ENCODE peak calls at places on chromosome 7, in five cellular contexts. One of them, this sample, is unnamed.

GRCh38 chr7:104341545-104341944 is 13.1 kb downstream of the LHFPL3 start:
- DNase-seq in CD4-positive, alpha-beta T cell: no peak
- DNase-seq in suprapubic skin: no peak
- DNase-seq in CD14-positive monocyte: no peak
- DNase-seq in WERI-Rb-1: peak
- DNase-seq in this sample: no peak

GRCh38 chr7:34064511-34065158 is 159.3 kb downstream of the BMPER start:
- DNase-seq in suprapubic skin: no peak
- DNase-seq in WERI-Rb-1: no peak
- DNase-seq in CD14-positive monocyte: no peak
- DNase-seq in CD4-positive, alpha-beta T cell: no peak
- DNase-seq in this sample: no peak

GRCh38 chr7:137508437-137509175 is 165.1 kb upstream of the PTN start:
- DNase-seq in CD4-positive, alpha-beta T cell: no peak
- DNase-seq in WERI-Rb-1: no peak
- DNase-seq in suprapubic skin: no peak
- DNase-seq in CD14-positive monocyte: no peak
- DNase-seq in this sample: no peak

GRCh38 chr7:44285561-44285960 is 39.8 kb downstream of the CAMK2B start:
- DNase-seq in CD4-positive, alpha-beta T cell: no peak
- DNase-seq in suprapubic skin: no peak
- DNase-seq in CD14-positive monocyte: peak
- DNase-seq in WERI-Rb-1: peak
- DNase-seq in this sample: no peak

GRCh38 chr7:24779283-24779655 is 22.0 kb upstream of the GSDME start:
- DNase-seq in WERI-Rb-1: no peak
- DNase-seq in CD14-positive monocyte: no peak
- DNase-seq in suprapubic skin: no peak
- DNase-seq in CD4-positive, alpha-beta T cell: no peak
- DNase-seq in this sample: no peak

GRCh38 chr7:46512901-46513431 is 591.9 kb upstream of the IGFBP3 start:
- DNase-seq in WERI-Rb-1: no peak
- DNase-seq in CD4-positive, alpha-beta T cell: no peak
- DNase-seq in suprapubic skin: no peak
- DNase-seq in CD14-positive monocyte: no peak
- DNase-seq in this sample: peak

GRCh38 chr7:103150192-103150591 is 1.3 kb upstream of the NAPEPLD start:
- DNase-seq in CD4-positive, alpha-beta T cell: no peak
- DNase-seq in WERI-Rb-1: no peak
- DNase-seq in suprapubic skin: no peak
- DNase-seq in CD14-positive monocyte: no peak
- DNase-seq in this sample: peak

GRCh38 chr7:85290252-85290651 is 103.4 kb upstream of the SEMA3D start:
- DNase-seq in CD4-positive, alpha-beta T cell: no peak
- DNase-seq in CD14-positive monocyte: no peak
- DNase-seq in suprapubic skin: no peak
- DNase-seq in WERI-Rb-1: no peak
- DNase-seq in this sample: no peak

GRCh38 chr7:127107601-127108007 is 145.1 kb downstream of the GRM8 start:
- DNase-seq in WERI-Rb-1: peak
- DNase-seq in CD14-positive monocyte: no peak
- DNase-seq in CD4-positive, alpha-beta T cell: peak
- DNase-seq in suprapubic skin: no peak
- DNase-seq in this sample: peak

GRCh38 chr7:22241805-22242390 is 115.1 kb downstream of the RAPGEF5 start:
- DNase-seq in CD4-positive, alpha-beta T cell: no peak
- DNase-seq in CD14-positive monocyte: no peak
- DNase-seq in suprapubic skin: no peak
- DNase-seq in WERI-Rb-1: no peak
- DNase-seq in this sample: no peak

GRCh38 chr7:116653204-116653603 is 18.8 kb upstream of the MET start:
- DNase-seq in CD4-positive, alpha-beta T cell: no peak
- DNase-seq in suprapubic skin: no peak
- DNase-seq in CD14-positive monocyte: no peak
- DNase-seq in WERI-Rb-1: no peak
- DNase-seq in this sample: no peak

GRCh38 chr7:134574322-134574721 is 25.4 kb downstream of the AKR1B15 start:
- DNase-seq in WERI-Rb-1: no peak
- DNase-seq in suprapubic skin: no peak
- DNase-seq in CD14-positive monocyte: no peak
- DNase-seq in CD4-positive, alpha-beta T cell: no peak
- DNase-seq in this sample: no peak

GRCh38 chr7:69283421-69283820 is 314.9 kb upstream of the AUTS2 start:
- DNase-seq in CD14-positive monocyte: no peak
- DNase-seq in suprapubic skin: peak
- DNase-seq in WERI-Rb-1: peak
- DNase-seq in CD4-positive, alpha-beta T cell: no peak
- DNase-seq in this sample: no peak

GRCh38 chr7:90595341-90595800 is 750 bp upstream of the CDK14 start:
- DNase-seq in CD4-positive, alpha-beta T cell: no peak
- DNase-seq in CD14-positive monocyte: no peak
- DNase-seq in WERI-Rb-1: no peak
- DNase-seq in suprapubic skin: no peak
- DNase-seq in this sample: peak

GRCh38 chr7:103805376-103805775 is 184.1 kb downstream of the RELN start:
- DNase-seq in CD4-positive, alpha-beta T cell: no peak
- DNase-seq in suprapubic skin: no peak
- DNase-seq in CD14-positive monocyte: no peak
- DNase-seq in WERI-Rb-1: no peak
- DNase-seq in this sample: no peak

GRCh38 chr7:106768324-106768751 is 96.7 kb upstream of the PIK3CG start:
- DNase-seq in CD14-positive monocyte: no peak
- DNase-seq in suprapubic skin: no peak
- DNase-seq in CD4-positive, alpha-beta T cell: no peak
- DNase-seq in WERI-Rb-1: no peak
- DNase-seq in this sample: no peak

GRCh38 chr7:105452085-105452484 is 63.4 kb upstream of the SRPK2 start:
- DNase-seq in suprapubic skin: no peak
- DNase-seq in CD14-positive monocyte: no peak
- DNase-seq in WERI-Rb-1: no peak
- DNase-seq in CD4-positive, alpha-beta T cell: no peak
- DNase-seq in this sample: no peak

GRCh38 chr7:41162612-41163011 is 540.3 kb downstream of the INHBA start:
- DNase-seq in CD4-positive, alpha-beta T cell: no peak
- DNase-seq in WERI-Rb-1: no peak
- DNase-seq in CD14-positive monocyte: no peak
- DNase-seq in suprapubic skin: no peak
- DNase-seq in this sample: no peak

GRCh38 chr7:147803625-147804024 is 786.9 kb upstream of the C7orf33 start:
- DNase-seq in CD4-positive, alpha-beta T cell: no peak
- DNase-seq in WERI-Rb-1: no peak
- DNase-seq in suprapubic skin: no peak
- DNase-seq in CD14-positive monocyte: no peak
- DNase-seq in this sample: no peak

GRCh38 chr7:35723011-35723410 is 28.1 kb upstream of the HERPUD2 start:
- DNase-seq in CD4-positive, alpha-beta T cell: no peak
- DNase-seq in WERI-Rb-1: no peak
- DNase-seq in suprapubic skin: no peak
- DNase-seq in CD14-positive monocyte: no peak
- DNase-seq in this sample: no peak

GRCh38 chr7:12244694-12245093 is 33.6 kb downstream of the TMEM106B start:
- DNase-seq in WERI-Rb-1: no peak
- DNase-seq in CD14-positive monocyte: no peak
- DNase-seq in CD4-positive, alpha-beta T cell: no peak
- DNase-seq in suprapubic skin: no peak
- DNase-seq in this sample: no peak

GRCh38 chr7:12239821-12240220 is 28.7 kb downstream of the TMEM106B start:
- DNase-seq in CD14-positive monocyte: no peak
- DNase-seq in CD4-positive, alpha-beta T cell: no peak
- DNase-seq in suprapubic skin: no peak
- DNase-seq in WERI-Rb-1: no peak
- DNase-seq in this sample: no peak

GRCh38 chr7:12249706-12250105 is 38.6 kb downstream of the TMEM106B start:
- DNase-seq in CD14-positive monocyte: no peak
- DNase-seq in suprapubic skin: no peak
- DNase-seq in WERI-Rb-1: no peak
- DNase-seq in CD4-positive, alpha-beta T cell: no peak
- DNase-seq in this sample: no peak

GRCh38 chr7:12244129-12244528 is 33.0 kb downstream of the TMEM106B start:
- DNase-seq in suprapubic skin: no peak
- DNase-seq in CD14-positive monocyte: no peak
- DNase-seq in CD4-positive, alpha-beta T cell: no peak
- DNase-seq in WERI-Rb-1: peak
- DNase-seq in this sample: no peak
- TF ChIP-seq CTCF in suprapubic skin: no peak
- TF ChIP-seq CTCF in CD14-positive monocyte: peak
- TF ChIP-seq CTCF in CD4-positive, alpha-beta T cell: no peak
- TF ChIP-seq CTCF in WERI-Rb-1: peak
- TF ChIP-seq CTCF in this sample: no peak

GRCh38 chr7:77910124-77910523 is 111.6 kb downstream of the PHTF2 start:
- DNase-seq in CD14-positive monocyte: no peak
- DNase-seq in WERI-Rb-1: no peak
- DNase-seq in suprapubic skin: no peak
- DNase-seq in CD4-positive, alpha-beta T cell: no peak
- DNase-seq in this sample: no peak
- TF ChIP-seq CTCF in CD14-positive monocyte: no peak
- TF ChIP-seq CTCF in WERI-Rb-1: no peak
- TF ChIP-seq CTCF in suprapubic skin: no peak
- TF ChIP-seq CTCF in CD4-positive, alpha-beta T cell: no peak
- TF ChIP-seq CTCF in this sample: no peak

DNA sequence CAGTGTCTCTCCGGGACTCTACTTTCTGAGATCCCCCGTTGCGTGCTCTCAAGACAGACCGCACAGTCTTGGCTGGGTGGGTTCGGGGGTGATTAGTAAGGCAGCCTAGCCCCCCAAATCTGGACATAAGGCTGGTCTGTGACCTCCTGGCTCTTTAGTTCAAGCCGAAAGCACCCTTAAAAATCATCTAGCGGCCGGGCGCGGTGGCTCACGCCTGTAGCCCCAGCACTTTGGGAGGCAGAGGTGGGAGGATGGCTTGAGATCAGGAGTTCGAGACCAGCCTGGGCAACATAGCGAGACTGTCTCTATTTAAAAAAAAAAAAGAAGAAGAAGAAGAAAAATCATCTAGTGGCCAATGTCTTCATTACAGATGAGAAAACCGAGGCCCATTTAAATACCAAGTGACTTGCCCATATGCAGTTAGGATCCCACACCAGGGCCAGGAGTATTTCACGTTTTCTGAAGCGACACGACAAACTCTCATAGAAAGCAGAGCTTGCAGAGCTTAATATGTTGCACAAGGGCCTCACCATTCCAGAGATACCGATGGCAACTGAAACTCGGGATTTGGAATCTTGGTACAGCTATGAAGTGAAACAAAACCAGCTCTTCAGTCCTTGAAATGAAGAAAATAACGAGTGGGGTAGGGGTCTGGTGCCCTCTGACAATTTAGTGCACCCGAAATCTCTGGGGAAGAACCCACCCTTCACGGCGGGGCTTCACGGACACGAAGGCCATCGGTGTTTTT is 696 bp upstream of the HILPDA start:
- DNase-seq in CD4-positive, alpha-beta T cell: no peak
- DNase-seq in suprapubic skin: no peak
- DNase-seq in WERI-Rb-1: no peak
- DNase-seq in CD14-positive monocyte: no peak
- DNase-seq in this sample: no peak
- TF ChIP-seq CTCF in CD4-positive, alpha-beta T cell: no peak
- TF ChIP-seq CTCF in suprapubic skin: peak
- TF ChIP-seq CTCF in WERI-Rb-1: no peak
- TF ChIP-seq CTCF in CD14-positive monocyte: no peak
- TF ChIP-seq CTCF in this sample: no peak

GRCh38 chr7:112880786-112881418 is 90.7 kb upstream of the TMEM168 start:
- DNase-seq in WERI-Rb-1: no peak
- DNase-seq in CD4-positive, alpha-beta T cell: no peak
- DNase-seq in suprapubic skin: no peak
- DNase-seq in CD14-positive monocyte: no peak
- DNase-seq in this sample: no peak

GRCh38 chr7:112876877-112877276 is 86.7 kb upstream of the TMEM168 start:
- DNase-seq in suprapubic skin: no peak
- DNase-seq in CD4-positive, alpha-beta T cell: no peak
- DNase-seq in CD14-positive monocyte: no peak
- DNase-seq in WERI-Rb-1: no peak
- DNase-seq in this sample: no peak

GRCh38 chr7:112873831-112874553 is 83.8 kb upstream of the TMEM168 start:
- DNase-seq in WERI-Rb-1: no peak
- DNase-seq in CD14-positive monocyte: no peak
- DNase-seq in suprapubic skin: no peak
- DNase-seq in CD4-positive, alpha-beta T cell: no peak
- DNase-seq in this sample: no peak

GRCh38 chr7:112874909-112875308 is 84.7 kb upstream of the TMEM168 start:
- DNase-seq in suprapubic skin: no peak
- DNase-seq in CD4-positive, alpha-beta T cell: no peak
- DNase-seq in WERI-Rb-1: no peak
- DNase-seq in CD14-positive monocyte: no peak
- DNase-seq in this sample: no peak

GRCh38 chr7:112877671-112878460 is 87.7 kb upstream of the TMEM168 start:
- DNase-seq in CD4-positive, alpha-beta T cell: no peak
- DNase-seq in CD14-positive monocyte: no peak
- DNase-seq in suprapubic skin: no peak
- DNase-seq in WERI-Rb-1: no peak
- DNase-seq in this sample: no peak
- TF ChIP-seq CTCF in CD4-positive, alpha-beta T cell: no peak
- TF ChIP-seq CTCF in CD14-positive monocyte: no peak
- TF ChIP-seq CTCF in suprapubic skin: no peak
- TF ChIP-seq CTCF in WERI-Rb-1: no peak
- TF ChIP-seq CTCF in this sample: no peak

DNA sequence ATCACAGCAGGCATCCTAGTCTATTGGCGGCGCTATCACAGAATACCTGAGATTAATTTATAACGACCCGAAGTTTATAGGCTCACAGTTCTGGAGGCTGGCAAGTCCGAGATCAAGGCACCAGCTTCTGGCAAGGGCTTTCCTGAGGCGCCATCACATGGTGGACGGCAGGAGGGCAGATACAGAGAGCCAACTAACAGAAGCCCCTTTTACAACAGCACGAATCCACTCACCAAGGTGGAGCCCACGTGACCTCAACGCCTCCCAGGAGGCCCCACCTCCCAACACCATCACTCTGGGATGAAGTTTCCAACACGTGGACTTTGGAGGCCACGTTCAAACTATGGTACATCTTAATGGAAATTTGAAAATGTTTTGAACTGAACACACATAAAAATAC is 255.3 kb downstream of the ELFN1 start:
- DNase-seq in CD4-positive, alpha-beta T cell: no peak
- DNase-seq in CD14-positive monocyte: no peak
- DNase-seq in suprapubic skin: no peak
- DNase-seq in WERI-Rb-1: peak
- DNase-seq in this sample: no peak
- TF ChIP-seq CTCF in CD4-positive, alpha-beta T cell: peak
- TF ChIP-seq CTCF in CD14-positive monocyte: no peak
- TF ChIP-seq CTCF in suprapubic skin: no peak
- TF ChIP-seq CTCF in WERI-Rb-1: peak
- TF ChIP-seq CTCF in this sample: no peak

GRCh38 chr7:32039000-32039756 is 31.0 kb downstream of the PDE1C start:
- DNase-seq in CD14-positive monocyte: no peak
- DNase-seq in WERI-Rb-1: peak
- DNase-seq in CD4-positive, alpha-beta T cell: no peak
- DNase-seq in suprapubic skin: no peak
- DNase-seq in this sample: no peak
- TF ChIP-seq CTCF in CD14-positive monocyte: no peak
- TF ChIP-seq CTCF in WERI-Rb-1: peak
- TF ChIP-seq CTCF in CD4-positive, alpha-beta T cell: no peak
- TF ChIP-seq CTCF in suprapubic skin: no peak
- TF ChIP-seq CTCF in this sample: no peak

GRCh38 chr7:15209385-15209784 is 306.8 kb upstream of the DGKB start:
- DNase-seq in WERI-Rb-1: no peak
- DNase-seq in CD4-positive, alpha-beta T cell: no peak
- DNase-seq in suprapubic skin: no peak
- DNase-seq in CD14-positive monocyte: no peak
- DNase-seq in this sample: no peak
- TF ChIP-seq CTCF in WERI-Rb-1: no peak
- TF ChIP-seq CTCF in CD4-positive, alpha-beta T cell: no peak
- TF ChIP-seq CTCF in suprapubic skin: no peak
- TF ChIP-seq CTCF in CD14-positive monocyte: no peak
- TF ChIP-seq CTCF in this sample: no peak

This sample was measured in lung.